ENCODE peak calls at places on chromosome 22, in nine cellular contexts. E, C, Z, L, G, T, K, R and O are unnamed samples.

GRCh38 chr22:28148816-28149465 is 229.9 kb upstream of the PITPNB start:
- DNase-seq in E (no peak), R (no peak), L (no peak), K (no peak), G (no peak), Z (no peak), T (no peak), C (no peak), O (no peak)

GRCh38 chr22:46465348-46465725 is 72.1 kb downstream of the CELSR1 start:
- DNase-seq in Z (no peak), E (no peak), C (no peak), T (peak; percentile 36), G (no peak), K (peak; percentile 41), L (no peak), R (no peak), O (no peak)

GRCh38 chr22:38789606-38790005 is 4.3 kb downstream of the DNAL4 start:
- DNase-seq in Z (no peak), T (no peak), C (no peak), R (no peak), E (no peak), G (no peak), K (no peak), L (no peak), O (no peak)

GRCh38 chr22:23418159-23418788 is 161.8 kb downstream of the IGLL1 start:
- DNase-seq in T (no peak), G (no peak), K (no peak), C (no peak), E (no peak), L (peak; percentile 53), R (no peak), Z (no peak), O (no peak)

GRCh38 chr22:32120603-32121002 is 38.5 kb downstream of the C22orf42 start:
- DNase-seq in G (no peak), Z (no peak), K (no peak), E (no peak), R (no peak), C (no peak), T (no peak), L (peak; percentile 41), O (no peak)

GRCh38 chr22:46175631-46176030 is 25.3 kb downstream of the PPARA start:
- DNase-seq in C (no peak), K (no peak), T (no peak), R (no peak), L (no peak), Z (peak; percentile 86), G (no peak), E (no peak), O (no peak)

GRCh38 chr22:27959335-27960090 is 40.5 kb upstream of the PITPNB start:
- DNase-seq in E (no peak), L (no peak), R (no peak), K (no peak), G (no peak), C (peak; percentile 9), Z (no peak), T (no peak), O (no peak)

GRCh38 chr22:30423296-30423958 is 2.1 kb upstream of the MTFP1 start:
- DNase-seq in E (peak; percentile 58), C (no peak), R (peak; percentile 87), L (no peak), K (peak; percentile 66), Z (no peak), T (peak; percentile 77), G (no peak), O (no peak)

GRCh38 chr22:31995807-31996206 is 47.3 kb upstream of the SLC5A1 start:
- DNase-seq in G (no peak), K (no peak), T (no peak), R (no peak), L (no peak), E (no peak), C (no peak), Z (no peak), O (no peak)

GRCh38 chr22:29011868-29012428 is 49.7 kb downstream of the C22orf31 start:
- DNase-seq in C (no peak), Z (no peak), T (no peak), L (no peak), E (no peak), G (peak; percentile 60), K (no peak), R (no peak), O (no peak)

GRCh38 chr22:33271390-33272161 is 213.4 kb upstream of the SYN3 start:
- DNase-seq in L (peak; percentile 83), R (no peak), Z (peak; percentile 13), K (no peak), G (peak; percentile 55), E (no peak), C (peak; percentile 81), T (peak; percentile 68), O (no peak)

GRCh38 chr22:33272866-33273265 is 214.7 kb upstream of the SYN3 start:
- DNase-seq in C (no peak), R (no peak), Z (no peak), K (no peak), T (no peak), E (no peak), G (no peak), L (no peak), O (no peak)

GRCh38 chr22:33274214-33274828 is 216.1 kb upstream of the SYN3 start:
- DNase-seq in E (no peak), C (no peak), T (no peak), K (no peak), L (no peak), Z (no peak), G (peak; percentile 37), R (peak; percentile 91), O (peak; percentile 88)

GRCh38 chr22:33272180-33272579 is 214.0 kb upstream of the SYN3 start:
- DNase-seq in E (no peak), G (peak; percentile 28), C (peak; percentile 26), T (no peak), R (no peak), L (no peak), K (no peak), Z (no peak), O (no peak)

DNA sequence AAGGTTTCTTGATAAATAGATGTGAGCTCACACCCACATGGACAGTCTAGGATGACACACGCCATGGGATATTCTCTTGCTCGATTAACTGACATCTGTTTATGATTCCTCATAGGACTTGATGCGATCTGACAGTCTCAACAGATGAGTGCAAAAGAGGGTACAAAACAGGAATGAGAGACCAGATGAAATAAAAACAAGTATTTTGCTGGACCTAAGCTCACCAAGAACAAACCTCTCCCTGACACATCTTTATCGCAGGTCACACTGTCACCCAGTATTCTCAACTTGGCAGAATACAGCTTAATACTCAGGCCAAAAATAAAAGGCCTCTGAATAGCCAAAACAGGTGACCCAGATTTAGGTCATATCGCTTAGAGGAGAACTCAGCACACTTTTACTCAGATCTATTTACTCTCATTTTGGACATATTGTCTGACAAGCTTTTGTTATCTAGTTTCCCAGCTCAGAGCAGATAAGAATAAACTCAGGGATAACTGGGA is 216.8 kb upstream of the SYN3 start:
- DNase-seq in R (no peak), G (no peak), E (no peak), T (no peak), C (no peak), K (no peak), L (no peak), Z (no peak), O (no peak)
- TF ChIP-seq CTCF in R (no peak), G (no peak), E (no peak), T (no peak), C (no peak), K (no peak), L (no peak), Z (no peak), O (no peak)

DNA sequence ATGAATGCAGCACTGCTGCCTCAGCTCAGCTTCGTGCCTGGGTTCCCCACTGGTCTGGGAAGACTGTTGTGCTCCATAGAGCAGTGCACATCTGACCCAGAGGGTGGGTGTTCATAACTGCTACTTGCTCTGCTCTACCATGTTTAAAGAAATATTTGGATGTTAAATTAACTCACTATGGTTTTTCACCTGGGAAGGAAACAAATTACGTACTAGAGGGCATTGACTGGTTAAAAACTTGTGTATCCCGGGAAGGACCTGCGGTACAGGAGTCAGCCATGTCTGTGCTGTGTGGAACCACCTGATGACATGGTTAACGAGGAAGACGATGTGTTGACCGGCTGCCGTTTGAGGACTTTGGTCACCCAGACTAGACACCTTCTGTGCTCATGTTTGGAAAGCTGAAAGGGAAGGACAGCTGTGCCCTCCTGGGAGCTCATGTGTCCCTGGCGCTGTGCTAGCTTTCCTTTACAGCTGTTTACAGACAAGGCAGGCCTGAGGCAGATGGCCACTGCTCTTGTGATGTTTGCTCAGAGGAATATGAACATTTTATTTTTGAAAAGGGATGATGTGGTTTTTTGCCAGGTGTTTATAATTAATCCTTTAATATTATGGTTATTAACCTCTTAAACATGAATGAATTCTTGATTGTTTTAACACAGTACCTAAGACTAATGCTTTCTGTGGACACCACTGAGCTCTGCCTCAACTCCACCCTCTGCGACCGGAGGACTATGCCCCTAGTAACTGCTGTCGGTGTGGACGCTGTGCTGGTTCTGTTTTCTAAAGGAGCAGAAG is 14.3 kb upstream of the AIFM3 start:
- DNase-seq in T (no peak), L (no peak), Z (no peak), G (peak; percentile 89), E (no peak), C (no peak), K (no peak), R (no peak), O (no peak)
- H3K27ac ChIP-seq in T (no peak overlapping the region), L (no peak overlapping the region), Z (no peak overlapping the region), G (peak overlapping the region; percentile 78), E (no peak overlapping the region), C (peak overlapping the region; percentile 34), K (no peak overlapping the region), R (no peak overlapping the region), O (no peak overlapping the region)

GRCh38 chr22:37634505-37635002 is 4.9 kb upstream of the SH3BP1 start:
- DNase-seq in C (no peak), K (no peak), Z (no peak), R (peak; percentile 24), L (no peak), T (peak; percentile 45), E (no peak), G (no peak), O (no peak)
- TF ChIP-seq CTCF in C (no peak), K (no peak), Z (peak; percentile 24), R (peak; percentile 27), L (no peak), T (no peak), E (no peak), G (no peak), O (no peak)

GRCh38 chr22:43129426-43130425 is 13.5 kb downstream of the MCAT start:
- DNase-seq in T (no peak), R (no peak), Z (no peak), K (no peak), G (no peak), E (no peak), C (no peak), L (no peak), O (no peak)

GRCh38 chr22:43127166-43127908 is 15.9 kb downstream of the MCAT start:
- DNase-seq in R (no peak), G (peak; percentile 92), E (no peak), Z (no peak), T (no peak), C (no peak), K (no peak), L (no peak), O (no peak)

GRCh38 chr22:43128116-43128515 is 15.1 kb downstream of the MCAT start:
- DNase-seq in R (no peak), C (no peak), E (no peak), K (no peak), Z (no peak), G (no peak), L (no peak), T (no peak), O (no peak)

GRCh38 chr22:43126506-43127165 is 16.1 kb downstream of the BIK start:
- DNase-seq in K (no peak), C (no peak), T (no peak), G (peak; percentile 78), L (no peak), R (no peak), Z (peak; percentile 85), E (no peak), O (peak; percentile 62)

GRCh38 chr22:43128928-43129424 is 14.2 kb downstream of the MCAT start:
- DNase-seq in Z (no peak), K (no peak), G (peak; percentile 86), E (no peak), C (peak; percentile 48), L (no peak), T (no peak), R (peak; percentile 39), O (no peak)
- H3K27ac ChIP-seq in Z (no peak overlapping the region), K (no peak overlapping the region), G (peak overlapping the region; percentile 82), E (no peak overlapping the region), C (no peak overlapping the region), L (no peak overlapping the region), T (no peak overlapping the region), R (no peak overlapping the region), O (no peak overlapping the region)